ENCODE peak calls at places on chromosome 13, in nine cellular contexts. V is NCI-H146; C is non-pigmented ciliary epithelial cell; I is activated CD4-positive, alpha-beta T cell treated with anti-CD3 and anti-CD28 coated beads, Interleukin-2, amount 50 U/mL, for 1 hour; R is renal cortical epithelial cell; S is GM23338; Q is amniotic stem cell; N is tibial nerve; M is left ventricle myocardium superior. F is an unnamed sample.

GRCh38 chr13:31556376-31556775 is 182.9 kb upstream of the RXFP2 start:
- DNase-seq in V (no peak), C (peak; percentile 49), I (no peak), R (peak; percentile 12), S (no peak), Q (peak; percentile 45), N (no peak), M (no peak), F (no peak)

GRCh38 chr13:104314926-104315535 is 1248.8 kb upstream of the SLC10A2 start:
- DNase-seq in V (no peak), C (peak; percentile 9), I (no peak), R (peak; percentile 30), S (no peak), Q (no peak), N (no peak), M (no peak), F (no peak)

GRCh38 chr13:32170841-32171240 is 139.3 kb downstream of the FRY start:
- DNase-seq in V (no peak), C (no peak), I (no peak), R (no peak), S (no peak), Q (no peak), N (no peak), M (no peak), F (no peak)

GRCh38 chr13:74573654-74574053 is 439.4 kb upstream of the KLF12 start:
- DNase-seq in V (no peak), C (no peak), I (no peak), R (no peak), S (peak; percentile 78), Q (no peak), N (no peak), M (peak; percentile 29), F (peak; percentile 58)

GRCh38 chr13:101570410-101570809 is 117.9 kb downstream of the ITGBL1 start:
- DNase-seq in V (no peak), C (peak; percentile 26), I (no peak), R (peak; percentile 84), S (no peak), Q (no peak), N (no peak), M (no peak), F (no peak)

GRCh38 chr13:75226092-75226491 is 255.9 kb downstream of the TBC1D4 start:
- DNase-seq in V (peak; percentile 72), C (no peak), I (no peak), R (peak; percentile 92), S (peak; percentile 78), Q (no peak), N (no peak), M (no peak), F (peak; percentile 78)

GRCh38 chr13:41401371-41401770 is 56.0 kb upstream of the RGCC start:
- DNase-seq in V (peak; percentile 16), C (no peak), I (no peak), R (no peak), S (peak; percentile 64), Q (no peak), N (no peak), M (no peak), F (peak; percentile 65)

GRCh38 chr13:50403311-50403710 is 388.1 kb downstream of the KCNRG start:
- DNase-seq in V (no peak), C (no peak), I (no peak), R (no peak), S (no peak), Q (no peak), N (no peak), M (no peak), F (no peak)

GRCh38 chr13:109816112-109816978 is 30.0 kb upstream of the IRS2 start:
- DNase-seq in V (peak; percentile 72), C (no peak), I (no peak), R (peak; percentile 89), S (peak; percentile 16), Q (no peak), N (no peak), M (no peak), F (no peak)

GRCh38 chr13:46121597-46122163 is 16.8 kb upstream of the CPB2 start:
- DNase-seq in V (no peak), C (no peak), I (no peak), R (peak; percentile 45), S (no peak), Q (no peak), N (no peak), M (no peak), F (no peak)

GRCh38 chr13:48828962-48829405 is 146.7 kb upstream of the FNDC3A start:
- DNase-seq in V (peak; percentile 26), C (no peak), I (no peak), R (peak; percentile 91), S (peak; percentile 41), Q (no peak), N (no peak), M (no peak), F (peak; percentile 38)

GRCh38 chr13:94917814-94918213 is 205.5 kb upstream of the SOX21 start:
- DNase-seq in V (no peak), C (no peak), I (no peak), R (peak; percentile 1), S (peak; percentile 47), Q (no peak), N (no peak), M (no peak), F (peak; percentile 40)

GRCh38 chr13:28248080-28248479 is 109.7 kb downstream of the PAN3 start:
- DNase-seq in V (no peak), C (no peak), I (no peak), R (no peak), S (no peak), Q (no peak), N (no peak), M (no peak), F (no peak)

GRCh38 chr13:65497265-65497664 is 1732.9 kb downstream of the PCDH9 start:
- DNase-seq in V (no peak), C (peak; percentile 28), I (no peak), R (peak; percentile 73), S (no peak), Q (no peak), N (no peak), M (no peak), F (no peak)

GRCh38 chr13:49112782-49113525 is 107.2 kb upstream of the MLNR start:
- DNase-seq in V (no peak), C (no peak), I (no peak), R (peak; percentile 11), S (peak; percentile 75), Q (no peak), N (no peak), M (no peak), F (peak; percentile 28)

GRCh38 chr13:29707876-29708543 is 112.5 kb upstream of the SLC7A1 start:
- DNase-seq in V (peak; percentile 46), C (no peak), I (peak; percentile 51), R (peak; percentile 12), S (peak; percentile 90), Q (peak; percentile 3), N (no peak), M (peak; percentile 49), F (peak; percentile 86)

GRCh38 chr13:81487151-81487550 is 1146.2 kb upstream of the SPRY2 start:
- DNase-seq in V (peak; percentile 21), C (no peak), I (no peak), R (peak; percentile 63), S (peak; percentile 86), Q (peak; percentile 7), N (no peak), M (no peak), F (peak; percentile 50)

F was measured in H9.